ENCODE peak calls at places on chromosome 2, in five cellular contexts. V is epithelial cell of esophagus; I is ovary; X is CD4-positive, alpha-beta memory T cell; B is neural progenitor cell. D is an unnamed sample.
A peak's percentile ranks its signal among the peaks of the same experiment; 100 is the strongest.

GRCh38 chr2:109644571-109645275 is 30.6 kb downstream of the SOWAHC start:
- DNase-seq in V (peak; percentile 28), I (no peak), X (no peak), B (peak; percentile 66), D (peak; percentile 39)

GRCh38 chr2:108980076-108980475 is 8.9 kb downstream of the EDAR start:
- DNase-seq in V (no peak), I (no peak), X (no peak), B (no peak), D (no peak)

GRCh38 chr2:128777091-128778045 is 458.7 kb upstream of the HS6ST1 start:
- DNase-seq in V (no peak), I (peak; percentile 11), X (no peak), B (no peak), D (no peak)

GRCh38 chr2:231123362-231123898 is 1.4 kb downstream of the HTR2B start:
- DNase-seq in V (peak; percentile 14), I (no peak), X (no peak), B (no peak), D (no peak)

GRCh38 chr2:143087033-143087432 is 42.2 kb upstream of the ARHGAP15 start:
- DNase-seq in V (no peak), I (no peak), X (no peak), B (no peak), D (no peak)

GRCh38 chr2:108401800-108402199 is 24.0 kb downstream of the SULT1C4 start:
- DNase-seq in V (no peak), I (no peak), X (no peak), B (no peak), D (no peak)

GRCh38 chr2:173400760-173401159 is 46.1 kb downstream of the CDCA7 start:
- DNase-seq in V (no peak), I (no peak), X (no peak), B (peak; percentile 34), D (no peak)

GRCh38 chr2:36403675-36404230 is 48.2 kb downstream of the CRIM1 start:
- DNase-seq in V (peak; percentile 79), I (no peak), X (no peak), B (no peak), D (no peak)

GRCh38 chr2:118654945-118655344 is 192.5 kb downstream of the EN1 start:
- DNase-seq in V (no peak), I (no peak), X (no peak), B (no peak), D (no peak)

GRCh38 chr2:135820003-135820618 is 16.9 kb downstream of the LCT start:
- DNase-seq in V (no peak), I (no peak), X (peak; percentile 28), B (no peak), D (no peak)

GRCh38 chr2:34910018-34910417 is 1310.9 kb upstream of the FAM98A start:
- DNase-seq in V (no peak), I (no peak), X (no peak), B (no peak), D (no peak)

GRCh38 chr2:103396152-103396551 is 634.3 kb downstream of the TMEM182 start:
- DNase-seq in V (no peak), I (no peak), X (no peak), B (no peak), D (no peak)

GRCh38 chr2:25401307-25402021 is 59.7 kb upstream of the DNMT3A start:
- DNase-seq in V (no peak), I (no peak), X (no peak), B (no peak), D (no peak)

GRCh38 chr2:1032030-1032429 is 81.4 kb downstream of the SNTG2 start:
- DNase-seq in V (no peak), I (no peak), X (peak; percentile 19), B (no peak), D (no peak)

GRCh38 chr2:182226807-182227206 is 200.0 kb downstream of the PDE1A start:
- DNase-seq in V (no peak), I (no peak), X (no peak), B (no peak), D (no peak)

GRCh38 chr2:128593518-128594272 is 275.0 kb upstream of the HS6ST1 start:
- DNase-seq in V (no peak), I (peak; percentile 21), X (no peak), B (peak; percentile 55), D (no peak)

GRCh38 chr2:25184254-25184653 is 15.9 kb upstream of the POMC start:
- DNase-seq in V (peak; percentile 92), I (no peak), X (no peak), B (no peak), D (no peak)

GRCh38 chr2:204545861-204546773 is 842 bp downstream of the PARD3B start:
- DNase-seq in V (peak; percentile 28), I (no peak), X (no peak), B (no peak), D (peak; percentile 15)

GRCh38 chr2:208363485-208363884 is 43.1 kb upstream of the PTH2R start:
- DNase-seq in V (peak; percentile 19), I (no peak), X (no peak), B (no peak), D (no peak)

GRCh38 chr2:67560818-67561221 is 163.7 kb downstream of the ETAA1 start:
- DNase-seq in V (no peak), I (no peak), X (no peak), B (no peak), D (no peak)

GRCh38 chr2:159096896-159097295 is 128.5 kb downstream of the TANC1 start:
- DNase-seq in V (peak; percentile 74), I (no peak), X (no peak), B (no peak), D (no peak)

GRCh38 chr2:74696758-74697327 is 42.8 kb downstream of the SEMA4F start:
- DNase-seq in V (peak; percentile 52), I (no peak), X (no peak), B (no peak), D (no peak)

GRCh38 chr2:73163522-73164367 is 38.6 kb upstream of the NOTO start:
- DNase-seq in V (peak; percentile 75), I (peak; percentile 79), X (peak; percentile 56), B (peak; percentile 81), D (peak; percentile 76)

GRCh38 chr2:111122631-111123421 is 2.1 kb downstream of the BCL2L11 start:
- DNase-seq in V (peak; percentile 83), I (peak; percentile 87), X (no peak), B (peak; percentile 94), D (peak; percentile 65)

GRCh38 chr2:54673501-54673998 is 49.9 kb upstream of the EML6 start:
- DNase-seq in V (peak; percentile 94), I (peak; percentile 92), X (no peak), B (no peak), D (no peak)

GRCh38 chr2:75241696-75242095 is 42.4 kb upstream of the TACR1 start:
- DNase-seq in V (peak; percentile 41), I (no peak), X (no peak), B (no peak), D (no peak)

GRCh38 chr2:57759131-57759530 is 287.5 kb upstream of the VRK2 start:
- DNase-seq in V (no peak), I (no peak), X (no peak), B (no peak), D (no peak)

GRCh38 chr2:55175254-55176093 is 56.6 kb downstream of the CLHC1 start:
- DNase-seq in V (peak; percentile 69), I (no peak), X (peak; percentile 46), B (peak; percentile 45), D (peak; percentile 40)

GRCh38 chr2:240392084-240392947 is 43.1 kb upstream of the GPC1 start:
- DNase-seq in V (no peak), I (peak; percentile 22), X (no peak), B (no peak), D (no peak)

GRCh38 chr2:28507806-28508764 is 12.2 kb downstream of the PLB1 start:
- DNase-seq in V (peak; percentile 95), I (no peak), X (no peak), B (no peak), D (peak; percentile 9)

GRCh38 chr2:58973831-58974281 is 732.7 kb upstream of the FANCL start:
- DNase-seq in V (peak; percentile 35), I (no peak), X (no peak), B (peak; percentile 35), D (no peak)

GRCh38 chr2:65265090-65266045 is 37.7 kb downstream of the ACTR2 start:
- DNase-seq in V (peak; percentile 83), I (no peak), X (peak; percentile 27), B (peak; percentile 66), D (peak; percentile 25)